ENCODE peak calls at places on chromosome 20, in ten cellular contexts. K is stimulated activated CD4-positive, alpha-beta T cell treated with anti-CD3 and anti-CD28 coated beads, Interleukin-1b, Interleukin-23, amount 100 ng/mL, for 48 hours; X is ACHN; B is activated gamma-delta T cell treated with anti-CD3 and anti-CD28 coated beads, Interleukin-2, amount 50 U/mL, for 16 hours; Y is activated CD8-positive, alpha-beta memory T cell treated with anti-CD3 and anti-CD28 coated beads for 24 hours; Z is lung microvascular endothelial cell; T is heart left ventricle; P is activated naive CD4-positive, alpha-beta T cell; D is WTC11; W is H9. H is an unnamed sample.

GRCh38 chr20:41599699-41600104 is 18.5 kb downstream of the CHD6 start:
- DNase-seq in K (no peak), X (no peak), B (no peak), Y (no peak), Z (no peak), T (no peak), P (no peak), D (no peak), W (no peak), H (no peak)

GRCh38 chr20:5000263-5001173 is 792 bp downstream of the SLC23A2 start:
- DNase-seq in K (no peak), X (no peak), B (no peak), Y (peak; percentile 65), Z (peak; percentile 10), T (peak; percentile 46), P (no peak), D (peak; percentile 41), W (peak; percentile 54), H (peak; percentile 82)

GRCh38 chr20:49595811-49596545 is 28.0 kb upstream of the PTGIS start:
- DNase-seq in K (peak; percentile 92), X (peak; percentile 78), B (peak; percentile 61), Y (peak; percentile 86), Z (peak; percentile 69), T (no peak), P (no peak), D (no peak), W (no peak), H (no peak)

GRCh38 chr20:20736303-20736702 is 23.9 kb upstream of the RALGAPA2 start:
- DNase-seq in K (no peak), X (no peak), B (no peak), Y (no peak), Z (no peak), T (no peak), P (no peak), D (no peak), W (no peak), H (no peak)

GRCh38 chr20:40522405-40522804 is 166.6 kb downstream of the MAFB start:
- DNase-seq in K (no peak), X (no peak), B (no peak), Y (no peak), Z (no peak), T (no peak), P (no peak), D (no peak), W (no peak), H (no peak)

GRCh38 chr20:35607003-35607735 is 8.5 kb upstream of the SPAG4 start:
- DNase-seq in K (no peak), X (no peak), B (no peak), Y (no peak), Z (no peak), T (no peak), P (no peak), D (no peak), W (no peak), H (no peak)

GRCh38 chr20:24393903-24394302 is 75.5 kb upstream of the SYNDIG1 start:
- DNase-seq in K (no peak), X (no peak), B (no peak), Y (no peak), Z (no peak), T (no peak), P (no peak), D (no peak), W (peak; percentile 48), H (no peak)

GRCh38 chr20:5642155-5642981 is 107.8 kb upstream of the SHLD1 start:
- DNase-seq in K (no peak), X (no peak), B (no peak), Y (no peak), Z (peak; percentile 60), T (no peak), P (no peak), D (no peak), W (no peak), H (no peak)

GRCh38 chr20:59771506-59772372 is 161.7 kb downstream of the SYCP2 start:
- DNase-seq in K (no peak), X (no peak), B (no peak), Y (no peak), Z (no peak), T (no peak), P (no peak), D (no peak), W (no peak), H (no peak)

GRCh38 chr20:49636447-49636846 is 68.5 kb upstream of the PTGIS start:
- DNase-seq in K (no peak), X (no peak), B (no peak), Y (no peak), Z (no peak), T (peak; percentile 64), P (no peak), D (no peak), W (no peak), H (no peak)

GRCh38 chr20:17708675-17709360 is 9.1 kb downstream of the BANF2 start:
- DNase-seq in K (no peak), X (no peak), B (no peak), Y (no peak), Z (no peak), T (no peak), P (no peak), D (no peak), W (no peak), H (no peak)

GRCh38 chr20:25083773-25084615 is 2.1 kb upstream of the VSX1 start:
- DNase-seq in K (no peak), X (no peak), B (no peak), Y (peak; percentile 61), Z (peak; percentile 15), T (no peak), P (no peak), D (no peak), W (peak; percentile 72), H (peak; percentile 17)

GRCh38 chr20:61127311-61128044 is 124.6 kb upstream of the CDH4 start:
- DNase-seq in K (no peak), X (peak; percentile 8), B (no peak), Y (no peak), Z (no peak), T (no peak), P (no peak), D (no peak), W (no peak), H (no peak)

GRCh38 chr20:4136078-4136966 is 121.0 kb upstream of the RNF24 start:
- DNase-seq in K (no peak), X (no peak), B (no peak), Y (peak; percentile 51), Z (no peak), T (no peak), P (no peak), D (no peak), W (no peak), H (no peak)

GRCh38 chr20:23235173-23236027 is 115.2 kb upstream of the NXT1 start:
- DNase-seq in K (peak; percentile 32), X (no peak), B (no peak), Y (no peak), Z (peak; percentile 80), T (peak; percentile 76), P (no peak), D (peak; percentile 78), W (peak; percentile 83), H (peak; percentile 55)

GRCh38 chr20:59125909-59126308 is 37.7 kb upstream of the ZNF831 start:
- DNase-seq in K (no peak), X (no peak), B (no peak), Y (peak; percentile 30), Z (no peak), T (no peak), P (no peak), D (no peak), W (no peak), H (no peak)

GRCh38 chr20:45218636-45219035 is 2.5 kb upstream of the SEMG2 start:
- DNase-seq in K (no peak), X (no peak), B (no peak), Y (no peak), Z (no peak), T (no peak), P (no peak), D (no peak), W (no peak), H (no peak)

GRCh38 chr20:56166781-56167465 is 81.6 kb upstream of the MC3R start:
- DNase-seq in K (no peak), X (no peak), B (no peak), Y (no peak), Z (no peak), T (no peak), P (no peak), D (no peak), W (no peak), H (no peak)

GRCh38 chr20:31674895-31675827 is 37.4 kb downstream of the COX4I2 start:
- DNase-seq in K (peak; percentile 74), X (no peak), B (peak; percentile 56), Y (peak; percentile 78), Z (peak; percentile 88), T (peak; percentile 75), P (no peak), D (no peak), W (no peak), H (no peak)

GRCh38 chr20:43583982-43584432 is 6.7 kb upstream of the IFT52 start:
- DNase-seq in K (no peak), X (peak; percentile 92), B (no peak), Y (no peak), Z (peak; percentile 67), T (peak; percentile 37), P (no peak), D (no peak), W (no peak), H (no peak)

GRCh38 chr20:51026317-51026716 is 3.4 kb upstream of the KCNG1 start:
- DNase-seq in K (no peak), X (no peak), B (no peak), Y (no peak), Z (no peak), T (no peak), P (no peak), D (no peak), W (no peak), H (no peak)

GRCh38 chr20:19952392-19952791 is 64.8 kb upstream of the NAA20 start:
- DNase-seq in K (peak; percentile 22), X (no peak), B (no peak), Y (no peak), Z (peak; percentile 73), T (no peak), P (no peak), D (no peak), W (no peak), H (no peak)

GRCh38 chr20:63886921-63887320 is 8.0 kb upstream of the DNAJC5 start:
- DNase-seq in K (no peak), X (no peak), B (no peak), Y (no peak), Z (no peak), T (no peak), P (no peak), D (no peak), W (no peak), H (no peak)

GRCh38 chr20:41260734-41261220 is 56.8 kb downstream of the ZHX3 start:
- DNase-seq in K (no peak), X (no peak), B (no peak), Y (no peak), Z (peak; percentile 64), T (no peak), P (no peak), D (no peak), W (no peak), H (no peak)

GRCh38 chr20:2518096-2518495 is 9.4 kb upstream of the ZNF343 start:
- DNase-seq in K (no peak), X (no peak), B (no peak), Y (no peak), Z (no peak), T (no peak), P (no peak), D (no peak), W (no peak), H (no peak)

GRCh38 chr20:1694672-1695071 is 37.1 kb upstream of the SIRPG start:
- DNase-seq in K (no peak), X (no peak), B (no peak), Y (no peak), Z (no peak), T (no peak), P (no peak), D (no peak), W (no peak), H (no peak)

GRCh38 chr20:4160761-4161305 is 145.5 kb upstream of the RNF24 start:
- DNase-seq in K (peak; percentile 66), X (no peak), B (no peak), Y (peak; percentile 65), Z (no peak), T (peak; percentile 45), P (no peak), D (peak; percentile 30), W (no peak), H (no peak)

H was measured in HuH-7.5.